ENCODE peak calls at places on chromosomes 11 and 22, in seven cellular contexts. Y is Panc1, H is GM12891, E is GM12892, J is stomach, R is prostate gland, W is spleen. I is an unnamed sample.

GRCh38 chr11:86484164-86484794 is 109.6 kb downstream of the CCDC81 start:
- DNase-seq in E (no peak), Y (peak), H (no peak), J (no peak), W (no peak), R (no peak), I (no peak)

GRCh38 chr11:33674035-33674814 is 26.4 kb downstream of the C11orf91 start:
- DNase-seq in R (no peak), W (no peak), H (no peak), E (no peak), Y (no peak), J (no peak), I (no peak)

GRCh38 chr11:35364101-35364780 is 55.1 kb downstream of the SLC1A2 start:
- DNase-seq in J (peak), W (no peak), Y (no peak), H (no peak), R (peak), E (no peak), I (no peak)

GRCh38 chr11:118002010-118002540 is 15.9 kb downstream of the IL10RA start:
- DNase-seq in H (no peak), Y (no peak), W (peak), E (no peak), R (no peak), J (no peak), I (no peak)

GRCh38 chr11:61904539-61905048 is 12.8 kb downstream of the RAB3IL1 start:
- DNase-seq in R (peak), J (peak), E (no peak), W (no peak), Y (no peak), H (no peak), I (no peak)

GRCh38 chr11:19978668-19979518 is 181.4 kb downstream of the DBX1 start:
- DNase-seq in Y (peak), W (no peak), H (no peak), J (no peak), R (peak), E (no peak), I (no peak)

GRCh38 chr11:118434553-118435232 is 1.6 kb upstream of the KMT2A start:
- DNase-seq in E (peak), J (no peak), R (peak), W (peak), Y (no peak), H (no peak), I (no peak)

GRCh38 chr22:27879923-27880322 is 39.1 kb downstream of the PITPNB start:
- DNase-seq in W (no peak), R (no peak), Y (no peak), H (no peak), E (no peak), J (no peak), I (no peak)

GRCh38 chr11:58788355-58789023 is 56.0 kb downstream of the GLYATL2 start:
- DNase-seq in H (no peak), J (peak), E (peak), R (peak), Y (peak), W (no peak), I (peak)

GRCh38 chr22:37195921-37196320 is 7.9 kb upstream of the C1QTNF6 start:
- DNase-seq in Y (no peak), E (no peak), R (no peak), H (no peak), J (no peak), W (peak), I (no peak)

GRCh38 chr11:67607507-67607906 is 771 bp downstream of the NDUFV1 start:
- DNase-seq in H (no peak), R (no peak), W (no peak), E (no peak), Y (no peak), J (no peak), I (no peak)

GRCh38 chr11:75159081-75159953 is 8.4 kb downstream of the SLCO2B1 start:
- DNase-seq in H (no peak), E (no peak), R (no peak), W (no peak), J (peak), Y (no peak), I (no peak)

GRCh38 chr11:86919557-86920210 is 35.5 kb downstream of the FZD4 start:
- DNase-seq in H (peak), E (no peak), R (no peak), Y (no peak), J (no peak), W (no peak), I (peak)

GRCh38 chr22:28297504-28297903 is 378.4 kb upstream of the PITPNB start:
- DNase-seq in H (peak), Y (no peak), J (no peak), W (no peak), E (no peak), R (no peak), I (no peak)

GRCh38 chr11:29293825-29294224 is 723.0 kb downstream of the KCNA4 start:
- DNase-seq in J (no peak), W (no peak), R (no peak), E (no peak), Y (no peak), H (no peak), I (no peak)

GRCh38 chr11:133508448-133508847 is 23.9 kb downstream of the OPCML start:
- DNase-seq in R (no peak), J (no peak), W (no peak), Y (no peak), E (no peak), H (no peak), I (no peak)

GRCh38 chr22:41482319-41482935 is 13.5 kb downstream of the ACO2 start:
- DNase-seq in E (no peak), H (no peak), J (no peak), R (no peak), Y (no peak), W (no peak), I (no peak)

GRCh38 chr22:40226620-40227019 is 48.9 kb downstream of the TNRC6B start:
- DNase-seq in R (no peak), J (no peak), Y (no peak), W (no peak), H (no peak), E (no peak), I (no peak)

GRCh38 chr11:46508360-46508759 is 85.5 kb downstream of the AMBRA1 start:
- DNase-seq in R (no peak), H (no peak), W (no peak), Y (no peak), E (no peak), J (no peak), I (no peak)

GRCh38 chr11:69155302-69156198 is at the start of gene SMIM38:
- DNase-seq in R (no peak), E (peak), H (no peak), W (peak), J (peak), Y (no peak), I (no peak)

GRCh38 chr11:46378811-46379482 is 2.5 kb upstream of the MDK start:
- DNase-seq in R (no peak), E (no peak), H (no peak), Y (no peak), W (peak), J (no peak), I (no peak)

GRCh38 chr11:113526521-113526920 is 51.3 kb upstream of the DRD2 start:
- DNase-seq in Y (no peak), E (no peak), R (no peak), J (no peak), H (no peak), W (no peak), I (no peak)

GRCh38 chr11:77204792-77205466 is 76.9 kb downstream of the MYO7A start:
- DNase-seq in H (peak), Y (no peak), R (no peak), E (no peak), J (no peak), W (peak), I (no peak)

GRCh38 chr22:32571764-32572163 is 97.2 kb downstream of the FBXO7 start:
- DNase-seq in E (no peak), Y (no peak), W (no peak), J (no peak), R (no peak), H (no peak), I (no peak)

GRCh38 chr11:117925198-117925925 is 3.8 kb downstream of the TMPRSS13 start:
- DNase-seq in R (no peak), H (no peak), W (peak), Y (no peak), J (no peak), E (no peak), I (no peak)

GRCh38 chr22:45268167-45268957 is 16.4 kb upstream of the UPK3A start:
- DNase-seq in W (peak), H (no peak), R (no peak), E (no peak), Y (no peak), J (peak), I (no peak)

GRCh38 chr11:82494988-82495432 is 238.7 kb downstream of the FAM181B start:
- DNase-seq in W (no peak), R (no peak), J (no peak), Y (no peak), E (no peak), H (no peak), I (peak)

GRCh38 chr11:89182773-89183172 is 5.1 kb downstream of the TYR start:
- DNase-seq in H (no peak), J (no peak), Y (no peak), E (no peak), W (no peak), R (no peak), I (no peak)

GRCh38 chr11:131349368-131350086 is 20.9 kb upstream of the NTM start:
- DNase-seq in H (no peak), Y (no peak), E (no peak), R (no peak), J (no peak), W (no peak), I (no peak)

GRCh38 chr11:15291885-15292284 is 177.2 kb downstream of the INSC start:
- DNase-seq in R (no peak), W (no peak), E (no peak), H (no peak), Y (no peak), J (no peak), I (no peak)

GRCh38 chr11:45110562-45110961 is 35.9 kb upstream of the PRDM11 start:
- DNase-seq in Y (no peak), E (peak), J (peak), W (no peak), R (peak), H (peak), I (peak)

GRCh38 chr11:9512370-9513019 is 51.7 kb downstream of the ZNF143 start:
- DNase-seq in Y (no peak), W (no peak), R (no peak), E (no peak), J (no peak), H (no peak), I (no peak)

GRCh38 chr22:49998718-49999062 is 13.9 kb downstream of the IL17REL start:
- DNase-seq in R (no peak), H (no peak), W (no peak), E (no peak), J (no peak), Y (no peak), I (no peak)
- TF ChIP-seq POLR2AphosphoS5 in R (no peak), H (no peak), W (no peak), E (no peak), J (no peak), Y (no peak), I (no peak)

GRCh38 chr22:49164773-49165320 is 662.8 kb downstream of the BRD1 start:
- DNase-seq in H (no peak), Y (no peak), W (no peak), R (no peak), J (no peak), E (no peak), I (no peak)

GRCh38 chr22:49163258-49163959 is 664.3 kb downstream of the BRD1 start:
- DNase-seq in R (no peak), Y (no peak), W (peak), H (no peak), J (no peak), E (no peak), I (no peak)

GRCh38 chr22:49161002-49161850 is 666.4 kb downstream of the BRD1 start:
- DNase-seq in J (no peak), R (no peak), E (no peak), H (no peak), Y (no peak), W (peak), I (no peak)

GRCh38 chr22:49163960-49164690 is 663.5 kb downstream of the BRD1 start:
- DNase-seq in W (no peak), J (no peak), Y (no peak), E (no peak), H (no peak), R (no peak), I (no peak)

DNA sequence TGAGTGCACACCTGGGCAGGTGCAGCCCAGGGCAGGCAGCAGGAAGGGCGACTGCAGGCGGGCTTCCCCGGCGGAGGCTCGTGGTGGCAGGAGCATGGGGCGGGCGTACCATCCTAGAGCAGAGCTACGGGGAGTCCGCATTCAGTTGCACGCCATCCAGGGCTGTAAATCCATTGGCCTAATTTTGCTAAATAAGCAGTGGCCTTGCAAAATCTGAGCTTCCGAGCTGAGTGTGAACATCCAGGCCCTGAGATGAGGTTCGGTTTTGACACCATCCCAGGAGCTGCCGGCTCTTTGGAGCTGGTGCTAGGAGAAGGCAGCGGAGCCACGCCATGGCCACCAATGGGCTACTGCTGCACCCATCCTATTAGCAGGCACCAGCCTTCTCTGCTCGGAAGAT is 664.8 kb downstream of the BRD1 start:
- DNase-seq in Y (no peak), H (no peak), J (no peak), W (peak), R (no peak), E (no peak), I (no peak)
- TF ChIP-seq POLR2AphosphoS5 in Y (no peak), H (no peak), J (no peak), W (no peak), R (no peak), E (no peak), I (no peak)

DNA sequence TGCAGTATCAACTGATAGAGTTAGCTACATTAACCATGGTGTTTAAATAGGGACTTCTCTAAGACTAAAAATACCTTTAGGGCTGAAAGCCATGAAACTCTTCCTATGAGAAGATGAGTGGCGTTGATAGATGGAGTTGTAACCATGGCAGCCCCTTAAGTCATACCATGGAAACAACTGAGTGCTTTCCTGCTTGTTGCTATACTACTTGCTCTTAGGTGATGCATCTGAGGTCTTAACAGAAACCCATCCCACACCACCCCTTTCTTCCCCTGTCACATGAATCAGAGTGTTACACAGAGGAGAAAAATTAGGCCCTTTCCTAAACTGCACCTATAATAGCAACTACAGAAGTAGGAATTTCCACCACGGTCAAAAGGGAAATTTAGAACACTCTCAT is 64.3 kb upstream of the ZC3H12C start:
- DNase-seq in H (no peak), W (no peak), J (no peak), E (no peak), R (no peak), Y (no peak), I (no peak)
- TF ChIP-seq POLR2AphosphoS5 in H (no peak), W (no peak), J (no peak), E (no peak), R (no peak), Y (no peak), I (no peak)

DNA sequence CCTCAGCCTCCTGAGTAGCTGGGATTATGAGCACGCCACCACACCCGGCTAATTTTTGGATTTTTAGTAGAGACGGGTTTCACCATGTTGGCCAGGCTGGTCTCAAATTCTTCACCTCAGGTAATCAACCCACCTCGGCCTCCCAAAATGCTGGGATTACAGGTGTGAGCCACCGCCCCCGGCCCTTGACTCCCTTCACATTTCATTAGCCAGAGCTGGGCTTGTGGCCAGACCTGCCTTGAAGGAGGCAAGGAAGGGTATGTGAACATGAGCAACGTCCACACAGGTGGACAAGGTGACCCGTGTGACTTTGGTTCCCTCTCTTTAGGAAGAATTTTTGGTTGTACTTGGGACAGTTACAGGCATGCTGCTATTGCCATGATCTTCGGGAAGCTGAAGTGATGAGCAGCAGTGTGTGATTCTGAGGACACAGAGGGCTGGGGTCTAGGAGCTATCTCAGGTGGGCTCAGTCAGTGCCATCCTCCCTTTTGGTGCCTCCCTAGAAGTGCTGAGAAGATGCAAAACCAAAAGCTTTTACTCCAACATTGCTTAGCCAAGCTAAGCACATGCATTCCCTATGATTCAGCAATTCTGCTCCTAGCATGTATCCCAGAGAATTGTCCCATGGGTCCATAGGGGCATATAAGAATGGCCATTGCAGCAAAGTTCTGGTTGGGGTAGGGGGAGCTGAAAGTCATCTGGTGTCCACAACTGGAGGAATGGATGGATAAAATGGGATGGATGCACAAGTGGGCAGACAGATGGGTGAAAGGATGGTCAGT is 6.1 kb downstream of the AP5B1 start:
- DNase-seq in J (peak), R (no peak), E (no peak), Y (no peak), W (peak), H (no peak), I (no peak)
- TF ChIP-seq POLR2AphosphoS5 in J (no peak), R (no peak), E (no peak), Y (no peak), W (no peak), H (no peak), I (no peak)

GRCh38 chr11:72224587-72225410 is at the start of gene INPPL1:
- DNase-seq in J (peak), Y (no peak), R (peak), W (peak), H (no peak), E (no peak), I (no peak)

GRCh38 chr11:72222106-72222891 is 2.3 kb upstream of the INPPL1 start:
- DNase-seq in E (no peak), J (peak), R (no peak), Y (no peak), W (peak), H (no peak), I (no peak)

GRCh38 chr11:72222907-72223614 is 1.5 kb upstream of the INPPL1 start:
- DNase-seq in E (peak), Y (peak), J (peak), W (peak), H (peak), R (peak), I (peak)

GRCh38 chr11:72225411-72225951 is 914 bp downstream of the INPPL1 start:
- DNase-seq in E (no peak), R (no peak), H (no peak), J (no peak), Y (no peak), W (peak), I (no peak)

GRCh38 chr11:72223615-72224586 is 666 bp upstream of the INPPL1 start:
- DNase-seq in J (peak), E (no peak), H (no peak), R (peak), Y (no peak), W (peak), I (no peak)
- TF ChIP-seq POLR2AphosphoS5 in J (no peak), E (no peak), H (no peak), R (no peak), Y (no peak), W (no peak), I (peak)

GRCh38 chr11:111035746-111036145 is 209.8 kb upstream of the POU2AF2 start:
- DNase-seq in E (no peak), H (no peak), J (no peak), R (no peak), Y (no peak), W (no peak), I (no peak)
- TF ChIP-seq POLR2AphosphoS5 in E (no peak), H (no peak), J (no peak), R (no peak), Y (no peak), W (no peak), I (no peak)

GRCh38 chr11:111157571-111157970 is 88.0 kb upstream of the POU2AF2 start:
- DNase-seq in J (no peak), E (no peak), R (no peak), W (no peak), H (no peak), Y (no peak), I (no peak)

GRCh38 chr11:111167666-111168065 is 77.9 kb upstream of the POU2AF2 start:
- DNase-seq in E (no peak), Y (no peak), R (no peak), H (no peak), J (no peak), W (no peak), I (no peak)

GRCh38 chr11:111166655-111167054 is 78.9 kb upstream of the POU2AF2 start:
- DNase-seq in J (no peak), W (no peak), E (no peak), R (no peak), Y (no peak), H (no peak), I (no peak)

DNA sequence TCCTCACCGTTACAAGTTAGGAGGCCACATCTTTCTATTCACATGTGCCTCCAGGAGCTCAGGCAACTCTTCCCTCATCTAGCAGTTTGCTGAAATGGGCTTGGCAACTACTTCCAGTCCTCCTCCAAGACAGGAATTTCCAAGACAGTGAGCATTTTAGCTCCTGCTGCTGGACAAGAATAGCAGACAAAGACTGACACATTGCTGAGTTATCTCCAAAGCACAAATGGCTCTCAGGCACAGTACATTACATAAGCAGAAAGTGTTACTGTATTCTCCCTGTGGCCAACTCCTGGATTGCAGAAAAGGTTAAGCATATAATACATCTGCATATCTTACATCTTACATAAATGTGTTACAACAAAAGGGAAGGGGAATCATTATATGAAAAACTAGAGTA is 83.2 kb upstream of the POU2AF2 start:
- DNase-seq in R (no peak), J (no peak), H (no peak), E (no peak), Y (no peak), W (no peak), I (no peak)
- TF ChIP-seq POLR2AphosphoS5 in R (no peak), J (no peak), H (no peak), E (no peak), Y (no peak), W (no peak), I (no peak)